ENCODE peak calls at places on chromosomes 5 and 9, in five cellular contexts. R is stomach, C is HCT116, V is prostate gland, A is HepG2. X is an unnamed sample.

GRCh38 chr5:130337179-130337888 is 433.1 kb downstream of the CHSY3 start:
- DNase-seq in A (no peak), R (no peak), C (no peak), V (no peak), X (no peak)

GRCh38 chr9:98491778-98492177 is 217.0 kb downstream of the GABBR2 start:
- DNase-seq in C (no peak), R (no peak), V (no peak), A (no peak), X (no peak)

GRCh38 chr9:107447834-107448233 is 41.7 kb downstream of the KLF4 start:
- DNase-seq in V (no peak), C (no peak), R (no peak), A (no peak), X (no peak)

GRCh38 chr9:124855944-124856773 is 2.9 kb downstream of the WDR38 start:
- DNase-seq in C (peak; percentile 40), A (peak; percentile 59), R (no peak), V (no peak), X (peak; percentile 53)

GRCh38 chr5:167726641-167727040 is 564.8 kb upstream of the WWC1 start:
- DNase-seq in V (no peak), A (no peak), R (no peak), C (no peak), X (no peak)

GRCh38 chr5:177478711-177479646 is 5.5 kb upstream of the DBN1 start:
- DNase-seq in V (peak; percentile 82), C (no peak), R (peak; percentile 80), A (no peak), X (no peak)

GRCh38 chr5:113075019-113075418 is 98.4 kb downstream of the DCP2 start:
- DNase-seq in C (no peak), A (no peak), R (no peak), V (no peak), X (no peak)

GRCh38 chr9:106722051-106722753 is 140.8 kb upstream of the ZNF462 start:
- DNase-seq in R (no peak), C (no peak), V (no peak), A (no peak), X (no peak)

GRCh38 chr9:104138243-104138642 is 44.1 kb downstream of the SMC2 start:
- DNase-seq in A (no peak), R (no peak), C (no peak), V (no peak), X (no peak)

GRCh38 chr5:122358382-122358990 is 46.4 kb downstream of the SNCAIP start:
- DNase-seq in A (no peak), C (no peak), R (no peak), V (peak; percentile 15), X (no peak)

GRCh38 chr5:67431191-67431590 is 234.6 kb upstream of the CD180 start:
- DNase-seq in A (no peak), V (no peak), C (no peak), R (no peak), X (no peak)

GRCh38 chr5:53160895-53161294 is 51.3 kb upstream of the MOCS2 start:
- DNase-seq in V (no peak), C (no peak), A (no peak), R (no peak), X (no peak)

GRCh38 chr5:72076901-72077300 is 30.4 kb upstream of the MAP1B start:
- DNase-seq in C (no peak), V (no peak), A (no peak), R (no peak), X (no peak)

GRCh38 chr5:173144200-173145176 is at the start of gene BNIP1:
- DNase-seq in V (peak; percentile 98), R (peak; percentile 100), C (peak; percentile 92), A (peak; percentile 90), X (peak; percentile 95)

GRCh38 chr5:96300986-96301385 is 132.1 kb downstream of the PCSK1 start:
- DNase-seq in R (no peak), C (no peak), A (no peak), V (no peak), X (no peak)

GRCh38 chr5:65811004-65811403 is 89.0 kb downstream of the NLN start:
- DNase-seq in R (no peak), A (no peak), V (no peak), C (peak; percentile 62), X (no peak)

GRCh38 chr5:65809817-65810531 is 88.0 kb downstream of the NLN start:
- DNase-seq in V (peak; percentile 10), A (no peak), R (peak; percentile 75), C (no peak), X (peak; percentile 17)

GRCh38 chr5:65812648-65813047 is 90.6 kb downstream of the NLN start:
- DNase-seq in A (no peak), V (no peak), C (peak; percentile 66), R (peak; percentile 46), X (no peak)

GRCh38 chr5:65808818-65809217 is 86.8 kb downstream of the NLN start:
- DNase-seq in A (no peak), V (no peak), C (peak; percentile 26), R (no peak), X (no peak)

DNA sequence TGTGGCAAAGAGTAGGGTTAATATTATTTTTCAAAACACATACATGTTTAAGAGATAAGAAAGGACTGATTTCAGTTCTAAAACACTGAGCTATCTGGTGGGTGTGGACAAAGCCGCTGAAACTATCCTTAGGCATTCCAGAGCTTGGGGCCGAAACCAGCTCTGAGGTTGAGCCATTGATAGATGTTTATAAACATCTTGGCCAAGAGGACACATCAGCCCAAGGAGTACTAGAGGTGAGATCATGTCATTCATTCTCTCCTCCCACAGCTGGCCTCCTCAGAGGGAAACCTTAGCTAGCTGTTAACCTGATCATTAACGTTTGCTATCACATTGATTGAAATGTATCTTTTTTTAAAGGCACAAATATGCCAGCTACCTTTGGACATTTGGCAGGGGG is 89.9 kb downstream of the NLN start:
- DNase-seq in C (peak; percentile 19), R (peak; percentile 39), A (no peak), V (no peak), X (no peak)
- TF ChIP-seq POLR2AphosphoS5 in C (no peak), R (peak; percentile 13), A (no peak), V (no peak), X (no peak)

DNA sequence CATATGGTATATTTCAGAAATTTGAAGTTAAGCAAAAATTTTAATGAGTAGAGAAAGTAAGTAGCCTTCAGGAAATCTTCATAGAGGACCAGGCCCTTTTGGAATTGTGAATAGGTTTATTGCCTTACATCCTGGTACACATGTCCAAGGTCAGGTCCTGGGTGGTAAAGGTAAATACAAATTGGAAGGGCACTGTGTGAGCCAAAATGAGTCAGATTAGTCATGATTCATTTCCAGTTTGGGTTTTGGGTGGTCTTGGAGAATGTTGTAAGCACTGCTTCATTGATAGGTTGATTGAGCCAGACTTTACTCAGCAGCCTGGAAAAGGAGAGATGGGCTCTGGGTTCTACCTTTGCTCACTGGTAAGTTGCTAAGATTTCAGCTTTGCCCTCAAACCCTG is 82.5 kb upstream of the ZNF169 start:
- DNase-seq in C (no peak), R (no peak), A (peak; percentile 44), V (no peak), X (no peak)
- TF ChIP-seq POLR2AphosphoS5 in C (no peak), R (peak; percentile 32), A (no peak), V (no peak), X (peak; percentile 27)

DNA sequence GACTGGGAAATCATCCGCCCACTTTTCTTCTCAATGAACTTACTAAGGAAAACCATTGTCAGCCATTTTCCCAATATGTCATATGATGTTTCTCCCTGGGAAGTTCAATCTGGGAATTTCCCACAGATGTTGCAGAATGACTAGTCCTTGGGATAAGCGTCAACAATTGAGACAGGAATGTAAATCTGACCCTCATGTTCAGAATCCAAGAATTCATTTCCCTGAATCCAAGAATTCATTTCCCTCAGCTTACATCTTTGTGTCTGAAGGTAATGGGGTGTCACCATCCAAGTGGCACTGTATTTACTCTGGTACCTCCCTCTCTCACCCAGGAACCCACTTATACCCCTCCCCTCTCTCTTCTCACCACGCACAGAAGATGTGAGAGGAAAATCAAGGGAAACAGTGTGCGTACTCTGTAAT is 7.4 kb downstream of the KLF9 start:
- DNase-seq in V (no peak), A (no peak), C (no peak), R (no peak), X (no peak)
- TF ChIP-seq POLR2AphosphoS5 in V (no peak), A (no peak), C (no peak), R (peak; percentile 67), X (no peak)

DNA sequence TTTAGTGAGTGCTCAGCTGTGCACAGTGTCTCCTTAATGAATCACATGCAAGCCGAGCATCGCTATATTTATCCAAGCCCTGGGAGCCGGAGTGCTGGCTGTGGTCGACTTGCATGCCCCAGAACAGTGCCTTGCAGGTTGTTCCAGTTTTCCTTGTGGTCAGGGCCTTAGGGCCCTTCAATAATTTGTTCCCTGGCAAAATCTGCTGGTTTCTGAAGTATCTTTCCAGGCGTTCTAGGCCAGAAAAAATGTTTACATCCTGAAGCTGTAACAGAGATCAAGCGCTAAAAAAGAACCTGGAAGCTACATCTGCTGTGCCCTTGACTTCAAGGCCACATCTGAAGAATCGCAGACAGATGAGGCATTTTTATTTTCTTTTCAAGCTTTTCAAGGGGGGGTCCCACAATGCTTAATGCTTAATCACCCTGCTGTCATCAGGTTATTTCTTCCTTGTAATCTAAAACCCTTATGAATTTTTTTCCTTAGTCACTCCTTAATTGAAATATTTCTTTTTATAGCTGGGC is 105.8 kb downstream of the DOCK2 start:
- DNase-seq in C (no peak), A (no peak), V (peak; percentile 75), R (no peak), X (no peak)
- TF ChIP-seq POLR2AphosphoS5 in C (no peak), A (no peak), V (peak; percentile 40), R (no peak), X (no peak)

GRCh38 chr9:88706193-88707112 is 171.5 kb downstream of the NXNL2 start:
- DNase-seq in A (peak; percentile 99), R (no peak), C (no peak), V (no peak), X (no peak)
- TF ChIP-seq POLR2AphosphoS5 in A (no peak), R (no peak), C (no peak), V (no peak), X (no peak)

GRCh38 chr5:10630126-10630525 is 66.3 kb downstream of the ANKRD33B start:
- DNase-seq in R (no peak), V (no peak), C (no peak), A (no peak), X (no peak)

GRCh38 chr5:10634056-10634455 is 70.2 kb downstream of the ANKRD33B start:
- DNase-seq in A (no peak), V (no peak), R (no peak), C (no peak), X (no peak)

GRCh38 chr5:10631597-10631996 is 67.7 kb downstream of the ANKRD33B start:
- DNase-seq in C (no peak), V (no peak), R (no peak), A (no peak), X (no peak)

GRCh38 chr5:10633271-10634049 is 69.6 kb downstream of the ANKRD33B start:
- DNase-seq in A (no peak), C (no peak), V (no peak), R (no peak), X (no peak)

DNA sequence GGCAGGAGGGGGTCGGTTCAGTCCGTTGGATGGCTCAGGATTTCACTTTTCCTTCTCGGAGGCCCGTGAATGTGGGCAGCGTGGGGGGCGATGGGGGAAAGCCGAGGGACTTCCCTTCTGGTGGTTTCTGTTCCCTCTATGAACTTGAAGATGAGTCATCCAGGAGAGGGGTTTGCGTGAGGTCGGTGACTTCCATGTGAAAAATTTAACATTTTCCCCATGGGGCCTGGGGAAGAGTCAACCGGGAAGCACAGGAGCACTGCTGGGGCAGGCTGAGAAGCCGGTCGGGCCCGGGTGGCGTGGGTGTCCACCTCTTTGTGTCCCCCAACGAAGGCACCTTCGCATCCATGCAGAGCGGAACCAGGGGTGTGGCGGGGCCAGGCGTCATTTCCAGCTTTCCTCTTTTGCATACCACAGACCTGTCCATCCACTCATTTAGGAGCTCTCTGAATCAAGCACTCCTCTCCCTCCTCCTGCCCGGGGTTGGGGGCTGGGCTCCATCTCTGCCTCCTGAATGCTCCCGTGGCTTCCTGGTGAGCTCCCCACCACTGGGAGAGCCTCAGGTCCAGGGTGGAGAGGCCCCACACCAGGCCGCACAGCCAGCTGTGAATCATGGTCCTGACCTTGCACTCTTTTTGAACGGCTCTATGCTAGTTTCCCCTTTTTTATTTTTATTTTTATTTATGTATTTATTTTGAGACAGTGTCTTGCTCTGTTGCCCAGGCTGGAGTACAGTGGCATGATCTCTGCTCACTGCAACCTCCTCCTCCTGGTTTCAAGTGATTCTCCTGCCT is 68.4 kb downstream of the ANKRD33B start:
- DNase-seq in A (no peak), R (no peak), V (no peak), C (peak; percentile 34), X (no peak)
- TF ChIP-seq POLR2AphosphoS5 in A (no peak), R (no peak), V (no peak), C (no peak), X (no peak)